ENCODE peak calls at places on chromosome 10, in four cellular contexts. E is HL-60, G is GM12878, U is K562. P is an unnamed sample.

GRCh38 chr10:74244807-74245206 is 93.8 kb downstream of the ADK start:
- DNase-seq in U (no peak), G (no peak), E (no peak), P (no peak)

GRCh38 chr10:93752761-93753160 is 5.0 kb upstream of the LGI1 start:
- DNase-seq in E (no peak), U (no peak), G (no peak), P (no peak)

GRCh38 chr10:72550239-72550638 is 75.6 kb downstream of the MICU1 start:
- DNase-seq in U (no peak), G (no peak), E (no peak), P (no peak)

GRCh38 chr10:64379898-64380297 is 858.7 kb downstream of the REEP3 start:
- DNase-seq in E (no peak), G (no peak), U (peak; percentile 18), P (no peak)

GRCh38 chr10:76205361-76205760 is 773.9 kb downstream of the LRMDA start:
- DNase-seq in U (no peak), G (no peak), E (no peak), P (no peak)

GRCh38 chr10:49592726-49593563 is 17.2 kb upstream of the SLC18A3 start:
- DNase-seq in G (peak; percentile 5), E (peak; percentile 72), U (peak; percentile 79), P (no peak)

GRCh38 chr10:131722121-131722520 is 178.7 kb upstream of the PPP2R2D start:
- DNase-seq in E (no peak), U (no peak), G (no peak), P (no peak)

GRCh38 chr10:61905837-61906236 is 4.3 kb downstream of the ARID5B start:
- DNase-seq in U (no peak), G (no peak), E (no peak), P (no peak)

GRCh38 chr10:102243304-102243703 is 2.0 kb upstream of the PITX3 start:
- DNase-seq in U (no peak), G (no peak), E (no peak), P (no peak)

GRCh38 chr10:52459097-52459496 is 145.0 kb downstream of the DKK1 start:
- DNase-seq in E (no peak), G (no peak), U (no peak), P (no peak)

GRCh38 chr10:34801066-34801738 is 13.9 kb downstream of the PARD3 start:
- DNase-seq in U (no peak), G (no peak), E (no peak), P (no peak)

GRCh38 chr10:56856569-56856968 is 495.5 kb upstream of the ZWINT start:
- DNase-seq in U (no peak), G (no peak), E (no peak), P (no peak)

GRCh38 chr10:5983813-5984212 is 6.5 kb upstream of the IL15RA start:
- DNase-seq in U (no peak), E (no peak), G (no peak), P (no peak)

GRCh38 chr10:63103971-63104409 is 29.1 kb upstream of the NRBF2 start:
- DNase-seq in U (peak; percentile 75), G (no peak), E (no peak), P (no peak)

GRCh38 chr10:5317547-5318107 is 47.1 kb upstream of the UCN3 start:
- DNase-seq in E (peak; percentile 2), G (no peak), U (peak; percentile 72), P (no peak)

GRCh38 chr10:115558252-115558651 is 465.1 kb downstream of the ATRNL1 start:
- DNase-seq in U (no peak), G (no peak), E (no peak), P (no peak)

GRCh38 chr10:5283305-5284158 is 81.2 kb upstream of the UCN3 start:
- DNase-seq in U (peak; percentile 81), G (no peak), E (peak; percentile 66), P (no peak)

GRCh38 chr10:110779489-110779888 is 92.2 kb upstream of the PDCD4 start:
- DNase-seq in G (no peak), E (no peak), U (peak; percentile 26), P (no peak)

GRCh38 chr10:110681023-110681681 is 37.0 kb downstream of the RBM20 start:
- DNase-seq in E (peak; percentile 25), U (peak; percentile 65), G (no peak), P (peak; percentile 32)

GRCh38 chr10:54613162-54613561 is 187.9 kb downstream of the PCDH15 start:
- DNase-seq in E (no peak), U (no peak), G (no peak), P (no peak)

GRCh38 chr10:26858707-26859034 is 2.1 kb downstream of the ABI1 start:
- DNase-seq in E (peak; percentile 31), U (peak; percentile 21), G (no peak), P (no peak)

GRCh38 chr10:62394556-62395018 is 20.4 kb downstream of the ZNF365 start:
- DNase-seq in G (no peak), U (no peak), E (no peak), P (no peak)

GRCh38 chr10:110216240-110216639 is 8.8 kb downstream of the MXI1 start:
- DNase-seq in U (no peak), G (no peak), E (peak; percentile 11), P (no peak)

GRCh38 chr10:69901623-69902505 is 100.2 kb downstream of the COL13A1 start:
- DNase-seq in G (no peak), U (peak; percentile 36), E (peak; percentile 20), P (peak; percentile 49)

GRCh38 chr10:69901022-69901421 is 99.3 kb downstream of the COL13A1 start:
- DNase-seq in E (no peak), G (no peak), U (no peak), P (no peak)

GRCh38 chr10:17244712-17245365 is 16.8 kb downstream of the VIM start:
- DNase-seq in G (no peak), E (no peak), U (peak; percentile 58), P (no peak)

GRCh38 chr10:50367732-50368131 is 116.4 kb upstream of the ASAH2 start:
- DNase-seq in E (peak; percentile 16), G (no peak), U (peak; percentile 69), P (no peak)

GRCh38 chr10:44386546-44387052 is 1.7 kb upstream of the CXCL12 start:
- DNase-seq in G (no peak), E (no peak), U (peak; percentile 65), P (peak; percentile 84)

GRCh38 chr10:113497203-113497602 is 55.6 kb upstream of the HABP2 start:
- DNase-seq in U (no peak), E (no peak), G (no peak), P (no peak)

GRCh38 chr10:72242675-72243074 is 26.6 kb upstream of the ASCC1 start:
- DNase-seq in E (peak; percentile 77), G (no peak), U (no peak), P (no peak)

GRCh38 chr10:125700355-125700911 is 17.5 kb upstream of the TEX36 start:
- DNase-seq in E (no peak), G (no peak), U (no peak), P (no peak)

GRCh38 chr10:65952086-65952485 is 973.8 kb upstream of the LRRTM3 start:
- DNase-seq in G (no peak), E (no peak), U (no peak), P (no peak)

GRCh38 chr10:36465604-36466379 is 659.6 kb upstream of the ANKRD30A start:
- DNase-seq in E (no peak), U (no peak), G (no peak), P (no peak)

GRCh38 chr10:22959950-22960349 is 32.1 kb downstream of the ARMC3 start:
- DNase-seq in U (no peak), E (no peak), G (no peak), P (no peak)

GRCh38 chr10:44786451-44786850 is 124.7 kb upstream of the TMEM72 start:
- DNase-seq in G (no peak), E (no peak), U (no peak), P (no peak)

GRCh38 chr10:3067045-3067858 is at the start of gene PFKP:
- DNase-seq in U (peak; percentile 75), E (peak; percentile 9), G (no peak), P (peak; percentile 65)

GRCh38 chr10:94213980-94214379 is 148.8 kb downstream of the NOC3L start:
- DNase-seq in G (no peak), U (no peak), E (no peak), P (no peak)

GRCh38 chr10:3372284-3372683 is 199.7 kb upstream of the PITRM1 start:
- DNase-seq in G (no peak), E (no peak), U (no peak), P (no peak)

GRCh38 chr10:119516381-119517234 is 25.9 kb downstream of the RGS10 start:
- DNase-seq in U (peak; percentile 67), G (peak; percentile 69), E (peak; percentile 89), P (peak; percentile 68)

GRCh38 chr10:119518936-119519335 is 23.6 kb downstream of the RGS10 start:
- DNase-seq in G (no peak), E (no peak), U (no peak), P (no peak)

GRCh38 chr10:119517235-119518141 is 25.0 kb downstream of the RGS10 start:
- DNase-seq in G (peak; percentile 59), E (peak; percentile 80), U (no peak), P (peak; percentile 54)

GRCh38 chr10:119520283-119520682 is 22.2 kb downstream of the RGS10 start:
- DNase-seq in E (no peak), G (no peak), U (peak; percentile 83), P (no peak)

GRCh38 chr10:119518176-119518575 is 24.3 kb downstream of the RGS10 start:
- DNase-seq in G (no peak), U (no peak), E (no peak), P (no peak)
- TF ChIP-seq SPI1 in G (no peak), U (no peak), E (no peak), P (no peak)

GRCh38 chr10:118812393-118812740 is 57.6 kb upstream of the CACUL1 start:
- DNase-seq in G (no peak), E (no peak), U (no peak), P (no peak)
- TF ChIP-seq POLR2AphosphoS5 in G (no peak), E (no peak), U (no peak), P (no peak)

GRCh38 chr10:21134645-21135395 is 237.7 kb upstream of the NEBL start:
- DNase-seq in E (no peak), G (no peak), U (no peak), P (no peak)
- TF ChIP-seq SPI1 in E (no peak), G (no peak), U (no peak), P (no peak)

DNA sequence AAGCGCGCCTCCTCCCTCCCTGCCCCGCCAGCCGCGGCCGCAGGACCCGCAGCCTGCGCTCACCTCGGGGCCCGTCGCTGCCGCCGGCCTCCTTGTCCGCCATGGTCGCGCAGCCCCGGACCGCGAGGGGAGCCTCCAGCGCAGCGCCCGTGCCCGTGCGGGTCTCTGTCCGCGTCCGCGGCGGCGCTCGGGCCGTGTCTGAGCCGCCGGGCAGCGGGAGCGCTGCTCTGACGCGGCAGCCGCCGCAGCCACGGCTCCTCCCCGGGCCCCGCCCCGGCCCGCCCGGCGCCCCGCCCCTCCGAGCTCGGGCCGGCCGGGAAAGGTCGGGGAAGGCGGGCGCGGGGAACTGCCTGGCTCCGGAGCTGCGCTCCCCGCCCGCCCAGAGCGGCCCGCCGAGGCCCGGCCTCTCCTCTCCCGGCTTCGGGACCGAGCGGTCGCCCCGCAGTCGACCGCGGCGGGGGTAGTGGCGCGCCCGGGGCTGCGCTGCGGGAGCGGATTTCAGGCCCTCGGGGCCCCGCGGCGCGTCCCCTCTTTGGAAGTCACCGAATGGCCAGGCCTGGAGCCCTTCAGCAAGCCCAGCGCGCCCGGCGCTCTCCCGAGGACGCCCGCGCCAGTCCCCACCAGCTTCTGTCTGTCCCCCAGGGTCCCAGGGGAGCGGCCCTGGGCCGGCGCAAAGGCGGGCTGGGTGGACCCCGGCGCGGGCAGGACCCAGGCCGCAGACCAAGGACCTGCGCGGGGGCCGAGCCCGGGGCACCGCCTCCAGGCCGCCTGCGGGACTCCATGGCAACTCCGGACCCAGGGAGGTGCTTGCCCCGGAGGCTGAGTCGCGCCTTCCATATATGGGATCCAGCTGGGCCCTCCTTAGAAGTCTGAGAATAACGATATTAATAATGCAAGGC is at the start of gene HSPA12A:
- DNase-seq in E (peak; percentile 4), G (no peak), U (peak; percentile 65), P (peak; percentile 87)
- TF ChIP-seq POLR2AphosphoS5 in E (no peak), G (no peak), U (no peak), P (no peak)